ENCODE peak calls at places on chromosomes 4 and X, in ten cellular contexts. P is tibial artery, K is colonic mucosa, Y is mammary epithelial cell, Q is Panc1, V is osteoblast, Z is fibroblast of lung, L is astrocyte, S is OCI-LY7, O is A549. R is an unnamed sample.
A peak's percentile ranks its signal among the peaks of the same experiment; 100 is the strongest.

GRCh38 chr4:109989044-109989443 is 76.4 kb downstream of the EGF start:
- DNase-seq in P (no peak), S (no peak), Q (no peak), K (no peak), L (no peak), V (no peak), O (no peak), Y (peak; percentile 99), Z (no peak), R (no peak)

GRCh38 chr4:52234539-52235174 is 183.6 kb downstream of the SPATA18 start:
- DNase-seq in K (no peak), S (no peak), P (no peak), O (peak; percentile 8), L (no peak), Z (no peak), Q (peak; percentile 10), Y (peak; percentile 41), V (no peak), R (no peak)

GRCh38 chr4:55247521-55247920 is 98.5 kb upstream of the SRD5A3 start:
- DNase-seq in O (no peak), L (no peak), K (no peak), Z (no peak), V (no peak), P (no peak), S (no peak), Q (no peak), Y (no peak), R (no peak)

GRCh38 chrX:115324194-115324593 is 34.7 kb downstream of the LUZP4 start:
- DNase-seq in L (peak; percentile 16), P (peak; percentile 26), Q (no peak), Y (peak; percentile 35), O (no peak), Z (peak; percentile 39), S (no peak), V (no peak), K (no peak), R (no peak)

GRCh38 chr4:153483432-153484418 is 17.6 kb downstream of the TMEM131L start:
- DNase-seq in O (no peak), Z (no peak), V (no peak), K (no peak), P (no peak), L (no peak), S (no peak), Y (no peak), Q (no peak), R (no peak)

GRCh38 chr4:100095729-100096595 is 94.3 kb downstream of the DDIT4L start:
- DNase-seq in O (peak; percentile 26), L (peak; percentile 60), K (peak; percentile 32), V (peak; percentile 60), Z (peak; percentile 73), S (peak; percentile 53), Y (peak; percentile 80), P (peak; percentile 72), Q (peak; percentile 13), R (peak; percentile 88)

GRCh38 chrX:24789047-24789446 is 95.3 kb downstream of the POLA1 start:
- DNase-seq in V (no peak), S (no peak), K (no peak), Z (no peak), Y (no peak), L (no peak), Q (no peak), O (no peak), P (no peak), R (no peak)

GRCh38 chr4:126756050-126756809 is 876.5 kb upstream of the INTU start:
- DNase-seq in V (no peak), O (no peak), Y (no peak), P (no peak), Q (no peak), S (no peak), L (no peak), K (no peak), Z (no peak), R (no peak)

GRCh38 chr4:11218692-11219091 is 210.0 kb downstream of the HS3ST1 start:
- DNase-seq in S (no peak), Y (no peak), V (no peak), K (no peak), Z (no peak), O (no peak), L (no peak), P (no peak), Q (no peak), R (no peak)

GRCh38 chr4:78437608-78438088 is 113.9 kb upstream of the ANXA3 start:
- DNase-seq in S (no peak), O (no peak), Q (no peak), Z (peak; percentile 15), L (peak; percentile 4), Y (peak; percentile 29), V (no peak), K (no peak), P (no peak), R (no peak)
- H3K4me1 ChIP-seq in S (no peaks in the 10 kb centered on the region), O (peaks cover 24% of the 10 kb centered on the region), Q (no peaks in the 10 kb centered on the region), Z (no peaks in the 10 kb centered on the region), L (no peaks in the 10 kb centered on the region), Y (peaks cover 10% of the 10 kb centered on the region), V (no peaks in the 10 kb centered on the region), K (no peaks in the 10 kb centered on the region), P (no peaks in the 10 kb centered on the region), R (no peaks in the 10 kb centered on the region)

GRCh38 chr4:80185787-80186548 is 11.3 kb upstream of the PRDM8 start:
- DNase-seq in S (no peak), P (no peak), Z (peak; percentile 24), L (no peak), K (no peak), Q (no peak), O (no peak), V (peak; percentile 57), Y (no peak), R (no peak)

GRCh38 chr4:80183196-80184052 is 13.9 kb upstream of the PRDM8 start:
- DNase-seq in Y (no peak), L (no peak), V (peak; percentile 86), S (no peak), P (peak; percentile 36), K (no peak), Q (no peak), Z (peak; percentile 46), O (no peak), R (no peak)

GRCh38 chr4:80182237-80182866 is 15.0 kb upstream of the PRDM8 start:
- DNase-seq in L (no peak), V (peak; percentile 44), Z (no peak), S (no peak), K (no peak), Q (no peak), P (no peak), O (no peak), Y (no peak), R (no peak)

GRCh38 chr4:80184791-80185756 is 12.2 kb upstream of the PRDM8 start:
- DNase-seq in K (no peak), Q (no peak), V (peak; percentile 79), P (peak; percentile 28), Z (peak; percentile 49), Y (no peak), L (no peak), S (no peak), O (no peak), R (no peak)

DNA sequence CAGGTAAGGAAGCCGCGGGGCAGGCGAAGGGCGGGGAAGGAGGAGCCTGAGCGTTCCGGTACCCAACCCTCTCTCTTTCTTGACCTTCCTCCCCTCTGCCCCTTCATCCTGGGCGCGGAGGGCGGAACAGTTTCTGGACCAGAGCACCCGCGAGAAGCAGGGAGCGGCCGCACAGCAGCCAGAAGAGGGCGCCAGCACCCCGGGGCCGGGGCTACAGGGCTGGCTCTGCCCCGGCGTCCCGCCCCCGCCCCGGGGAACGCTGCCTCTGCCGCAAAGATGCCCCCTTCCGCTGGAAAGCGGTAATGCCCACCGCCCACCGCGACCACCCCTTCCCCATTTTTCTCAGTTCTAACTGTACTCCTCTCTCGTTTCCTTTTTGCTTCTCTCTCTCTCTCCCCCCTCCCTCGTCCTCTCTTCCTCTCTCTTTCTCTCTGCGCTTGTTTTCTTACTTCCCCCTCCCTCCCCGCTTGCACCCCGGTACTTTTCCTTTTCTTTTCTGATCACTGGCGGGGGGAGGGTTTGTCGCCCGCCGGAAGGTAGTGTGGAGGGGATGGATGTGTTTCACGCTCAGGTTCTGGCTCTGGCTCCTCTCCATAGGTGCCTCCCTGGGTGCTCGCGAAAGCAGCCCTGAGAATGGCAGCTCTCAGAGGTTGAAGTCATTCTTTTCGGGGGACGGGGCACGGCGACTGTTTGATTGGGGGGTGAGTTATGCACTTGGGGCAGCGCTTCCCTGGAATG is 13.1 kb upstream of the PRDM8 start:
- DNase-seq in O (peak; percentile 35), V (peak; percentile 98), Z (peak; percentile 77), Y (peak; percentile 76), S (peak; percentile 70), Q (no peak), P (peak; percentile 84), L (peak; percentile 57), K (peak; percentile 91), R (peak; percentile 78)
- H3K27ac ChIP-seq in O (peak overlapping the region; percentile 45), V (peak overlapping the region; percentile 91), Z (peak overlapping the region; percentile 83), Y (peak overlapping the region; percentile 40), S (no peak overlapping the region), Q (peak overlapping the region; percentile 89), P (peak overlapping the region; percentile 74), L (peak overlapping the region; percentile 46), K (peak overlapping the region; percentile 40), R (peak overlapping the region; percentile 73)

GRCh38 chrX:143437439-143437838 is 79.8 kb downstream of the SPANXN3 start:
- DNase-seq in Y (no peak), Q (no peak), V (no peak), K (no peak), O (no peak), L (no peak), P (no peak), S (peak; percentile 5), Z (no peak), R (no peak)
- TF ChIP-seq CTCF in Y (peak; percentile 9), Q (peak; percentile 58), V (no peak), K (peak; percentile 20), O (no peak), L (peak; percentile 20), P (no peak), S (peak; percentile 63), Z (no peak), R (no peak)

GRCh38 chr4:8207314-8207713 is 8.2 kb downstream of the SH3TC1 start:
- DNase-seq in L (no peak), V (no peak), P (no peak), Q (no peak), Z (no peak), O (no peak), K (no peak), S (no peak), Y (no peak), R (no peak)
- H3K4me1 ChIP-seq in L (peaks cover 8% of the 10 kb centered on the region), V (no peaks in the 10 kb centered on the region), P (no peaks in the 10 kb centered on the region), Q (no peaks in the 10 kb centered on the region), Z (no peaks in the 10 kb centered on the region), O (peaks cover 5% of the 10 kb centered on the region), K (no peaks in the 10 kb centered on the region), S (peaks cover 9% of the 10 kb centered on the region), Y (peaks cover 48% of the 10 kb centered on the region), R (no peaks in the 10 kb centered on the region)

DNA sequence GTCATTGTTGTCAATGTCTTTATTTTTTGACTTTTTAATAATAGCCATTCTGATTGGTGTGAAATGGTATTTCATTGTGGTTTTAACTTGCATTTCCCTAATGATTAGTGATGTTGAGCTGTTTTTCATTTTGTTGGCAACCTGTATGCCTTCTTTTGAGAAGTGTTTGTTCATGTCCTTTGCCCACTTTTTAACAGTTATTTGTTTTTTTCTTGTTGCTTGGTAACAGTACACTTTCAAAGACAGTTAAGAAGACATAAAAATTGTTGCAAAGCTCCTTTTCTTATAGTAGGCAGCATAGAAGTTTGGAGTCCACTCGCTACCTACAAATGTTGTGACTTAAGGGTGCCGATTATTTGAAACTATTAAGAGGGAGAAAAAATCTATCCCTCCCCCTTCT is 48.7 kb upstream of the SLC7A11 start:
- DNase-seq in S (no peak), L (no peak), O (no peak), Z (no peak), Y (no peak), Q (no peak), K (no peak), V (no peak), P (no peak), R (no peak)
- H3K27ac ChIP-seq in S (no peak overlapping the region), L (no peak overlapping the region), O (no peak overlapping the region), Z (no peak overlapping the region), Y (no peak overlapping the region), Q (no peak overlapping the region), K (no peak overlapping the region), V (no peak overlapping the region), P (no peak overlapping the region), R (no peak overlapping the region)

R was measured in right atrium auricular region.